ENCODE peak calls at places on chromosome 13, in seven cellular contexts. R, L, M, A, G, D and W are unnamed samples.

GRCh38 chr13:38872693-38873092 is 117.9 kb downstream of the STOML3 start:
- DNase-seq in M (no peak), D (peak; percentile 46), G (no peak), R (peak; percentile 47), A (peak; percentile 76), L (peak; percentile 9), W (no peak)

GRCh38 chr13:97148894-97149293 is 73.2 kb upstream of the MBNL2 start:
- DNase-seq in G (no peak), M (no peak), R (no peak), A (no peak), D (no peak), L (no peak), W (no peak)

GRCh38 chr13:30846311-30846710 is 59.8 kb upstream of the MEDAG start:
- DNase-seq in M (no peak), R (peak; percentile 79), L (no peak), D (no peak), G (no peak), A (no peak), W (no peak)

GRCh38 chr13:86383151-86383550 is 583.9 kb upstream of the SLITRK6 start:
- DNase-seq in G (no peak), R (no peak), M (no peak), L (no peak), D (no peak), A (no peak), W (no peak)

GRCh38 chr13:75430618-75431209 is 51.3 kb downstream of the TBC1D4 start:
- DNase-seq in A (no peak), G (no peak), L (no peak), M (no peak), D (no peak), R (no peak), W (no peak)

GRCh38 chr13:65028101-65028500 is 2202.0 kb downstream of the PCDH9 start:
- DNase-seq in G (no peak), M (no peak), R (no peak), L (no peak), D (no peak), A (no peak), W (no peak)

GRCh38 chr13:84645196-84646071 is 763.2 kb upstream of the SLITRK1 start:
- DNase-seq in L (no peak), M (no peak), D (no peak), R (peak; percentile 81), A (no peak), G (no peak), W (no peak)

GRCh38 chr13:21074601-21075302 is 13.4 kb upstream of the LATS2 start:
- DNase-seq in D (peak; percentile 32), M (no peak), L (no peak), G (no peak), A (no peak), R (peak; percentile 67), W (peak; percentile 49)

GRCh38 chr13:66407159-66407558 is 823.0 kb downstream of the PCDH9 start:
- DNase-seq in M (no peak), D (no peak), G (no peak), L (no peak), A (peak; percentile 41), R (no peak), W (no peak)

GRCh38 chr13:34654203-34654602 is 287.9 kb upstream of the NBEA start:
- DNase-seq in M (no peak), G (no peak), A (no peak), R (peak; percentile 37), D (no peak), L (no peak), W (no peak)

GRCh38 chr13:20824762-20825161 is 51.0 kb upstream of the EEF1AKMT1 start:
- DNase-seq in R (peak; percentile 78), L (no peak), G (no peak), A (no peak), D (peak; percentile 30), M (no peak), W (no peak)

GRCh38 chr13:91247768-91248167 is 99.7 kb upstream of the MIR17HG start:
- DNase-seq in L (no peak), M (no peak), R (peak; percentile 1), D (peak; percentile 15), G (no peak), A (no peak), W (no peak)

GRCh38 chr13:60230593-60230992 is 66.9 kb upstream of the DIAPH3 start:
- DNase-seq in G (no peak), A (no peak), D (peak; percentile 9), M (no peak), L (no peak), R (peak; percentile 20), W (no peak)

GRCh38 chr13:114166381-114167131 is 12.5 kb upstream of the CFAP97D2 start:
- DNase-seq in M (no peak), A (no peak), G (no peak), R (peak; percentile 24), L (no peak), D (no peak), W (peak; percentile 62)

GRCh38 chr13:95073826-95074345 is 227.4 kb downstream of the ABCC4 start:
- DNase-seq in G (no peak), L (no peak), A (no peak), D (no peak), R (peak; percentile 10), M (no peak), W (no peak)

GRCh38 chr13:22278336-22278929 is 607.6 kb downstream of the FGF9 start:
- DNase-seq in M (peak; percentile 49), R (peak; percentile 58), G (peak; percentile 55), A (peak; percentile 73), L (no peak), D (peak; percentile 65), W (peak; percentile 33)

GRCh38 chr13:45367995-45368394 is 27.0 kb upstream of the TPT1 start:
- DNase-seq in A (no peak), R (no peak), D (no peak), M (no peak), G (no peak), L (no peak), W (no peak)

GRCh38 chr13:32642316-32642715 is 56.1 kb downstream of the PDS5B start:
- DNase-seq in A (no peak), M (no peak), L (no peak), G (no peak), D (no peak), R (no peak), W (no peak)

DNA sequence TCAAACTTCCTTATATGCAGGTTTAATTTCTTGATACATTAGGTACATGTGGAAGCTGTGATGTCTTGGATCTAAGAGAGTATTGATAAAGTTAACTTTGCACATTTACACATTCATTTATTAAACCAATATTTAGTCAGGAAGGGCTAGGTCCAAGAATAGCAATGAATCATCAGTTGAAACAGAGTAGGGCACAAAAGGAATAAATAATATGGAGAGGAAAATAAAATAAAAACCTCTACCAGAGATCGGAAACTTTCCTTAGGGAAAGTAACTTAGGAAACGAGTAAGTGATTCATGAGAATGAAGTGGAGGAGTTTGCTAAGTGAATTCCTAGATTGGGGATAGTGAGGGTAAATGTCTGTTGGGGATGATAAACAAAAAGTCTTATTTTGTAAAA is 259.4 kb upstream of the DACH1 start:
- DNase-seq in D (peak; percentile 5), M (no peak), G (no peak), L (no peak), A (no peak), R (no peak), W (no peak)
- H3K27ac ChIP-seq in D (no peak overlapping the region), M (no peak overlapping the region), G (no peak overlapping the region), L (no peak overlapping the region), A (no peak overlapping the region), R (no peak overlapping the region), W (no peak overlapping the region)

GRCh38 chr13:109394311-109394988 is 391.9 kb downstream of the IRS2 start:
- DNase-seq in D (peak; percentile 44), L (no peak), R (peak; percentile 44), A (no peak), G (no peak), M (no peak), W (no peak)

GRCh38 chr13:109395014-109395413 is 391.4 kb downstream of the IRS2 start:
- DNase-seq in G (no peak), M (no peak), A (no peak), L (no peak), D (no peak), R (no peak), W (no peak)

GRCh38 chr13:109390391-109390790 is 396.0 kb downstream of the IRS2 start:
- DNase-seq in R (no peak), L (no peak), D (no peak), A (no peak), M (no peak), G (no peak), W (no peak)

GRCh38 chr13:109389892-109390345 is 396.5 kb downstream of the IRS2 start:
- DNase-seq in M (no peak), G (no peak), A (no peak), L (no peak), R (peak; percentile 77), D (peak; percentile 87), W (no peak)

DNA sequence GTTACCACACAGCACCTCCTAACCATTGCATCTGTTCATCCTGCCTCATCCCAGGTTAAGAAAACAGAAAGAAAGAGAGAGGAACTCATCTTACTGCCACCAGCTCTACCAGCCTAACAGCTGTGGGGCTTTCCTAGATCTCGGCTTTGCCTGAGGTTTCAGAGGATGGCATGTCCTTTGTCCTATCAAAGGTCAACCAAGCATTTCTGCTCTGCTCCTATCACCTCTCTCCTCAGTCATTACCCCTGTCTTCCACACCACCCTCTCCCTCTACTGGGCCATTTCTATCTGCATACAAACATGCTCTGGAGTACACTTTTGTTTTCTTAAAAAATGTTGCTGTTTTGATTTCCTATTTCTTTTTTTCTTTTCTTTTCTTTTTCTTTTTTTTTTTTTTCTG is 393.3 kb downstream of the IRS2 start:
- DNase-seq in D (no peak), A (no peak), L (no peak), M (no peak), R (no peak), G (no peak), W (no peak)
- H3K27ac ChIP-seq in D (no peak overlapping the region), A (no peak overlapping the region), L (no peak overlapping the region), M (no peak overlapping the region), R (no peak overlapping the region), G (no peak overlapping the region), W (no peak overlapping the region)

DNA sequence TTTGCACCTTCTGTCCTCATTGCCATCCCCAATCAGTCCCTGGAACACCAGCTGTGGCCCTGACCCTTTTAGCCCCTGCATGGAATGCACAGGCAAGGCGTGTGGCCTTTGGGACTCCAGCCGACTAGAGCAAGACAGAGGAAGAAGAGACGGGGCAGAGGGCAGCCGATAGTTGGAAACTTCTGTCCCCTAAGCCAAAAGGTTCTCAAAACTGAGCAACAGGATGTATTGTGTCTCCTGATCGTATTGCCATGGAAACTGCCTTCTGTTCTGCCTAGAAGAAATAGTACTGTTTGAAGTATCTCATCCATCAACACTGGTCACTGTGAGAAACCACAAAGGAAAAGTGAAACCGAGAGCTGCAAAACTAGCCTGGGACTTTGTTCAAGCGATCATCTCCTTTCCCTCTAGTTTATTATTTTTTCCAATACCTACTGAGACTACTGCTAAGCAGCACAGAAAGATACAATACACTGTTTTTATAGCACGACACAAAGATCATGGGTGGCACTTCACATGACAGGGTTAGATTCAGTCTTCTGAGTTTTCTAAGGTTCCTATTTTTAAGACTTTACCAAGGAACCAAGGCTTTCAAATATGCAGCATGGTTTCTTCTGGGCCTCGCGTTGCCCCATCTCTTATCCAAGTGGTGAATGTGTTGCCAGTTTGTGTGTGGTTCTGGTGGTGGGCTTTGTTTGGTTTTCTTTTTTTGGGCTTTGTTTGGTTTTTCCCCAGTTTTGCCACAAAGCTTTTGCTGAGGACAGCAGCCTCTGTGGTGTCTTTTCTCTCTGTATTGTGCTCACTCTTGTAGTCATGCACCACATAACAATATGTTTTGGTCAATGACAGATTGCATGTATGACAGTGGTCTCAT is 49.3 kb upstream of the GPR183 start:
- DNase-seq in L (no peak), A (no peak), M (peak; percentile 62), D (peak; percentile 87), G (no peak), R (peak; percentile 17), W (no peak)
- H3K27ac ChIP-seq in L (no peak overlapping the region), A (no peak overlapping the region), M (peak overlapping the region; percentile 96), D (peak overlapping the region; percentile 55), G (peak overlapping the region; percentile 97), R (peak overlapping the region; percentile 31), W (peak overlapping the region; percentile 63)

GRCh38 chr13:24617394-24618218 is 62.6 kb upstream of the ATP12A start:
- DNase-seq in A (no peak), R (no peak), G (no peak), D (no peak), L (no peak), M (no peak), W (no peak)
- H3K27ac ChIP-seq in A (no peak overlapping the region), R (no peak overlapping the region), G (no peak overlapping the region), D (no peak overlapping the region), L (no peak overlapping the region), M (no peak overlapping the region), W (no peak overlapping the region)